ENCODE peak calls at places on chromosomes 12 and 14, in five cellular contexts. L is HCT116, A is H1, Q is GM12878, R is K562. E is an unnamed sample.

GRCh38 chr12:66235626-66236281 is 46.7 kb downstream of the IRAK3 start:
- DNase-seq in L (no peak), A (no peak), Q (no peak), R (no peak), E (no peak)

GRCh38 chr12:91582799-91583198 is 400.2 kb upstream of the DCN start:
- DNase-seq in L (no peak), A (no peak), Q (no peak), R (no peak), E (no peak)

GRCh38 chr14:64550539-64551333 is 975 bp downstream of the PPP1R36 start:
- DNase-seq in L (no peak), A (no peak), Q (no peak), R (no peak), E (no peak)

GRCh38 chr14:95092723-95093122 is 64.6 kb downstream of the DICER1 start:
- DNase-seq in L (no peak), A (no peak), Q (no peak), R (no peak), E (no peak)

GRCh38 chr12:11658796-11659195 is 9.3 kb downstream of the ETV6 start:
- DNase-seq in L (no peak), A (no peak), Q (no peak), R (no peak), E (no peak)

GRCh38 chr14:55255979-55256378 is 15.2 kb upstream of the FBXO34 start:
- DNase-seq in L (no peak), A (no peak), Q (no peak), R (no peak), E (no peak)

GRCh38 chr12:76558684-76559276 is 791 bp downstream of the OSBPL8 start:
- DNase-seq in L (no peak), A (no peak), Q (no peak), R (peak; percentile 32), E (peak; percentile 23)

GRCh38 chr12:54477259-54477658 is 3.9 kb upstream of the GTSF1 start:
- DNase-seq in L (no peak), A (no peak), Q (no peak), R (no peak), E (no peak)

GRCh38 chr14:20489093-20489994 is 16.0 kb upstream of the RNASE10 start:
- DNase-seq in L (no peak), A (no peak), Q (peak; percentile 72), R (no peak), E (no peak)

GRCh38 chr14:93957333-93957710 is 19.0 kb downstream of the ASB2 start:
- DNase-seq in L (no peak), A (no peak), Q (no peak), R (no peak), E (no peak)

GRCh38 chr12:110531741-110532333 is 29.7 kb downstream of the RAD9B start:
- DNase-seq in L (no peak), A (no peak), Q (peak; percentile 96), R (no peak), E (no peak)

GRCh38 chr12:96014932-96015599 is 18.9 kb upstream of the HAL start:
- DNase-seq in L (no peak), A (no peak), Q (no peak), R (no peak), E (no peak)

DNA sequence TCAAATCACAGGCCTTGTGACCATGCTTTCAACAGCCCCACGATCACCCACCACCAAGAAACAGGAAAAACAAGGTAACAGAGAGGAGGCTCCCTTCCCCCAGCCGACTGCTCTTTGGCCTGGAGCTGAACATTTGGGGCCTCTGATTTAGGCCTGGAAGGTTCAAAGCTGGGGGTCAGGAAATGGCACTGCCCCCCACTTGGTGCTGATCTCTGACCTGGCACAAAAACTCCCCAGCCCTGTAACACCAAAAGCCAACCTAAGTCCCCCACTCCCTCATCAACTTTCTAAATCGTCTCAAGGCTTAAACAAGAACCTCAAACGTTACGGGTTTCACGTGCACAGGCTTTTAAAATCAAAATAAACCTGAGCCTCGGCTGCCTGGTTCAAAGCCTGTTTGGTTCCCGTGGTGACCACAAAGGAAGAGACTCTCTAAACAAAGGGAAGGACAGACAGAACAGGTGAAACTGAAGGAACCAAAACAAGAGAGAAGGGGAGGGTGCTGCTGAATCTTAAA is 8.9 kb downstream of the ACTN1 start:
- DNase-seq in L (no peak), A (no peak), Q (no peak), R (no peak), E (no peak)
- H3K9ac ChIP-seq in L (no peak overlapping the region), A (peak overlapping the region; percentile 39), Q (no peak overlapping the region), R (no peak overlapping the region), E (no peak overlapping the region)

GRCh38 chr12:21618566-21618965 is 13.9 kb upstream of the GYS2 start:
- DNase-seq in L (no peak), A (no peak), Q (no peak), R (no peak), E (no peak)

GRCh38 chr12:21613931-21614330 is 9.3 kb upstream of the GYS2 start:
- DNase-seq in L (no peak), A (no peak), Q (no peak), R (peak; percentile 21), E (no peak)

GRCh38 chr12:21617030-21617429 is 12.4 kb upstream of the GYS2 start:
- DNase-seq in L (no peak), A (no peak), Q (no peak), R (no peak), E (no peak)

GRCh38 chr12:21614510-21614909 is 9.9 kb upstream of the GYS2 start:
- DNase-seq in L (no peak), A (no peak), Q (no peak), R (no peak), E (no peak)

DNA sequence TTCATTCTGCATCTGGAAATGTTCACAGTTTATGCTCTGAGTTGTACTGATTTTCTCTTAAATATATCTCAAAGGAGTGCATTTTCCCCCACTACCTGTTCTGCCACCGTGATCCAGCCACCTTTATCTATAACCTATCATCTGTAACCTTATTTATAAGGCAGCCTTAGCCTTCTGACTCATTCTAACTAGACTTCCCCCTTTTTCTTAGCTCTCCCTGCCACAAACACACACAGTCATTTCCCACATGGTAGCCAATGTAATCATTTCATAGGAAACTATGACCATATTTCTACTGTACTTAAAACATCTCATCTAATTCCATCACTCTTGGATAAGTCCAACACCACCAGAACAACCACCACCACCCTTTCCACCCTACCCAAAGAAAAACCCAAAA is 10.8 kb upstream of the GYS2 start:
- DNase-seq in L (no peak), A (no peak), Q (no peak), R (no peak), E (no peak)
- TF ChIP-seq ZNF274 in L (no peak), A (no peak), Q (no peak), R (no peak), E (no peak)

GRCh38 chr12:124823272-124823970 is 40.2 kb downstream of the SCARB1 start:
- DNase-seq in L (no peak), A (no peak), Q (no peak), R (no peak), E (no peak)
- H3K9ac ChIP-seq in L (no peak overlapping the region), A (no peak overlapping the region), Q (no peak overlapping the region), R (no peak overlapping the region), E (no peak overlapping the region)

GRCh38 chr14:74572829-74573360 is 39.1 kb downstream of the LTBP2 start:
- DNase-seq in L (no peak), A (no peak), Q (no peak), R (no peak), E (no peak)
- TF ChIP-seq ZNF274 in L (no peak), A (no peak), Q (no peak), R (no peak), E (no peak)

DNA sequence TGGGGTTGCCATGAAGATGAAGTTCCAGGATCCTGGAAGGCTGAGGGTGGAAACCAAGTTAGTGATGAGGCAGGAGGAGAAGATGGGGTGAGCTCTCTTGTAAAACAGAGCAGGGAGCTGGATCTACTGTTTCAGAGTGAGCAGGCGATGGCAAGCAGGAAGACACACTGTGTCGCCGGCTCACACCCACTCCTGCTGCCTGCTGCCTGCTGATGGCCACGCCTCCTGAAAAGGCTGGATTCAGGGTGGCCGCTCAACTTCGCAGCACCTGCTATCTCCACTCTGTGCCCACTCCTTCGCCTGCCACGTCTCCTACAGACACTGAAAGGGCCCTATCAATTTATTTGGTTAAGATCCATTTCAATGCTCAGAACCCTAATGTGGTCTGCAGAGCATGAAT is 96.1 kb downstream of the RBM19 start:
- DNase-seq in L (no peak), A (no peak), Q (no peak), R (no peak), E (no peak)
- H3K9ac ChIP-seq in L (no peak overlapping the region), A (no peak overlapping the region), Q (no peak overlapping the region), R (no peak overlapping the region), E (no peak overlapping the region)

E was measured in NT2/D1.